ENCODE peak calls at places on chromosome 12, in eight cellular contexts. U, W, F, J, M, B, C and P are unnamed samples.

GRCh38 chr12:65823481-65824313 is 586 bp upstream of the HMGA2 start:
- DNase-seq in U (peak), C (no peak), W (no peak), B (no peak), F (no peak), J (no peak), M (no peak), P (peak)

GRCh38 chr12:3242199-3242863 is 165.2 kb downstream of the TSPAN9 start:
- DNase-seq in W (no peak), M (no peak), F (no peak), U (no peak), C (no peak), J (no peak), B (no peak), P (no peak)

GRCh38 chr12:75805905-75806304 is 225.7 kb downstream of the PHLDA1 start:
- DNase-seq in B (no peak), W (no peak), C (no peak), F (no peak), U (no peak), J (no peak), M (no peak), P (no peak)

GRCh38 chr12:19712041-19712440 is 272.7 kb downstream of the AEBP2 start:
- DNase-seq in B (no peak), C (no peak), J (no peak), W (no peak), F (no peak), M (no peak), U (peak), P (peak)

GRCh38 chr12:47949441-47950341 is 13.7 kb upstream of the TMEM106C start:
- DNase-seq in C (peak), J (no peak), M (peak), W (peak), F (peak), U (peak), B (peak), P (peak)

GRCh38 chr12:5588231-5588995 is 156.5 kb downstream of the NTF3 start:
- DNase-seq in F (no peak), W (no peak), U (peak), C (no peak), B (no peak), M (no peak), J (no peak), P (no peak)

GRCh38 chr12:125284945-125285344 is 219.7 kb downstream of the AACS start:
- DNase-seq in W (no peak), C (no peak), J (no peak), F (no peak), M (no peak), B (no peak), U (peak), P (no peak)

GRCh38 chr12:78275886-78276285 is 445.2 kb downstream of the NAV3 start:
- DNase-seq in B (no peak), W (no peak), F (no peak), C (no peak), J (no peak), U (no peak), M (no peak), P (no peak)